ENCODE peak calls at places on chromosomes 7 and 10, in six cellular contexts. U, F, S, E, V and O are unnamed samples.

GRCh38 chr7:117673839-117674238 is 194.0 kb downstream of the CFTR start:
- DNase-seq in U (peak; percentile 3), F (peak; percentile 71), S (peak; percentile 60), E (peak; percentile 24), V (peak; percentile 77), O (peak; percentile 53)

GRCh38 chr10:62585211-62585758 is 211.1 kb downstream of the ZNF365 start:
- DNase-seq in U (no peak), F (no peak), S (no peak), E (no peak), V (no peak), O (no peak)

GRCh38 chr10:84360634-84361365 is 32.4 kb downstream of the CCSER2 start:
- DNase-seq in U (no peak), F (no peak), S (no peak), E (no peak), V (no peak), O (peak; percentile 52)

GRCh38 chr7:44162179-44162578 is 21.0 kb upstream of the MYL7 start:
- DNase-seq in U (no peak), F (no peak), S (no peak), E (no peak), V (no peak), O (no peak)

GRCh38 chr7:77989981-77990566 is 191.5 kb downstream of the PHTF2 start:
- DNase-seq in U (peak; percentile 23), F (peak; percentile 20), S (peak; percentile 62), E (no peak), V (no peak), O (no peak)

GRCh38 chr10:25174461-25175230 is at the start of gene GPR158:
- DNase-seq in U (no peak), F (peak; percentile 46), S (peak; percentile 93), E (peak; percentile 70), V (peak; percentile 25), O (peak; percentile 82)

GRCh38 chr10:122128357-122128756 is 139.4 kb downstream of the TACC2 start:
- DNase-seq in U (no peak), F (no peak), S (no peak), E (no peak), V (no peak), O (peak; percentile 91)

GRCh38 chr10:102869290-102870198 is at the start of gene AS3MT:
- DNase-seq in U (no peak), F (peak; percentile 23), S (peak; percentile 79), E (no peak), V (no peak), O (peak; percentile 53)

GRCh38 chr7:7696458-7697119 is 21.8 kb downstream of the RPA3 start:
- DNase-seq in U (no peak), F (peak; percentile 58), S (peak; percentile 12), E (peak; percentile 65), V (no peak), O (peak; percentile 65)

GRCh38 chr10:103859161-103860141 is 4.1 kb upstream of the SH3PXD2A start:
- DNase-seq in U (peak; percentile 72), F (peak; percentile 75), S (peak; percentile 75), E (peak; percentile 50), V (peak; percentile 71), O (peak; percentile 71)

GRCh38 chr7:66859794-66860645 is 61.0 kb upstream of the TMEM248 start:
- DNase-seq in U (no peak), F (no peak), S (no peak), E (no peak), V (peak; percentile 92), O (peak; percentile 22)

GRCh38 chr7:66867198-66867790 is 53.7 kb upstream of the TMEM248 start:
- DNase-seq in U (no peak), F (peak; percentile 18), S (no peak), E (no peak), V (no peak), O (no peak)

GRCh38 chr7:66869660-66870450 is 51.2 kb upstream of the TMEM248 start:
- DNase-seq in U (no peak), F (no peak), S (no peak), E (no peak), V (no peak), O (no peak)

GRCh38 chr7:66860767-66861166 is 60.3 kb upstream of the TMEM248 start:
- DNase-seq in U (no peak), F (no peak), S (no peak), E (no peak), V (no peak), O (no peak)

DNA sequence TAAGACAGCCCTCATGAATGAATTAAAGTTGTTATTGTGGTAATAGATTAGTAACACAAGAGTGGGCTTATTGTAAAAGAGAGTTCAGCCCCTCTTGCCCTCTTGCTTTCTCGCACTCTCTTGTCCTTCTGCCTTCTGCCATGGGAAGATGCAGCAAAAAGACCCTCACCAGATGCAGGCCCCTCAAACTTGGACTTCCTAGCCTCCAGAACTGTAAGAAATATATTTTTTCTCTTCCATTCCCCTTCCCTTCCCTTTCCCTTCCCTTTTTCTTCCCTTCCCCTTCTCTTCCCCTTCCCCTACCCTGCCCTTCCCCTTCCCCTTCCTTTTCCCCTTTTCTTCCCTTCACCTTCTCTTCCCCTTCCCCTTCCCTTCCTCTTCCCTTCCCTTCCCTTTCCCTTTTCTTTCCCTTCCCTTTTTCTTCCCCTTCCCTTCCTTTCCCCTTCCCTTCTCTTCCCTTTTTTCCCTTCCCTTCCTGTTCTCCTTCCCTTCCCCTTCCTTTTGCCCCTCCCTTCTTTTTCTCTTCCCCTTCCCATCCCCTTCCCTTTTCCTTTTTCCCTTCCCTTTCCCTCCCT is 55.6 kb upstream of the TMEM248 start:
- DNase-seq in U (no peak), F (no peak), S (no peak), E (no peak), V (no peak), O (no peak)
- H3K9me2 ChIP-seq in U (no peaks in the 10 kb centered on the region), F (no peaks in the 10 kb centered on the region), S (no peaks in the 10 kb centered on the region), E (no peaks in the 10 kb centered on the region), V (no peaks in the 10 kb centered on the region), O (no peaks in the 10 kb centered on the region)

GRCh38 chr7:128098629-128099028 is 67.4 kb upstream of the LRRC4 start:
- DNase-seq in U (no peak), F (no peak), S (no peak), E (no peak), V (no peak), O (no peak)

GRCh38 chr7:128099204-128099671 is 68.0 kb upstream of the LRRC4 start:
- DNase-seq in U (no peak), F (peak; percentile 29), S (no peak), E (no peak), V (no peak), O (peak; percentile 71)

GRCh38 chr7:128102490-128103291 is 71.5 kb upstream of the LRRC4 start:
- DNase-seq in U (no peak), F (no peak), S (no peak), E (no peak), V (no peak), O (no peak)

GRCh38 chr7:128100949-128101713 is 69.9 kb upstream of the LRRC4 start:
- DNase-seq in U (no peak), F (no peak), S (no peak), E (no peak), V (no peak), O (no peak)

GRCh38 chr7:128100225-128100948 is 69.2 kb upstream of the LRRC4 start:
- DNase-seq in U (no peak), F (no peak), S (no peak), E (no peak), V (no peak), O (peak; percentile 50)
- H2AFZ ChIP-seq in U (no peak overlapping the region), F (no peak overlapping the region), S (no peak overlapping the region), E (no peak overlapping the region), V (no peak overlapping the region), O (no peak overlapping the region)

DNA sequence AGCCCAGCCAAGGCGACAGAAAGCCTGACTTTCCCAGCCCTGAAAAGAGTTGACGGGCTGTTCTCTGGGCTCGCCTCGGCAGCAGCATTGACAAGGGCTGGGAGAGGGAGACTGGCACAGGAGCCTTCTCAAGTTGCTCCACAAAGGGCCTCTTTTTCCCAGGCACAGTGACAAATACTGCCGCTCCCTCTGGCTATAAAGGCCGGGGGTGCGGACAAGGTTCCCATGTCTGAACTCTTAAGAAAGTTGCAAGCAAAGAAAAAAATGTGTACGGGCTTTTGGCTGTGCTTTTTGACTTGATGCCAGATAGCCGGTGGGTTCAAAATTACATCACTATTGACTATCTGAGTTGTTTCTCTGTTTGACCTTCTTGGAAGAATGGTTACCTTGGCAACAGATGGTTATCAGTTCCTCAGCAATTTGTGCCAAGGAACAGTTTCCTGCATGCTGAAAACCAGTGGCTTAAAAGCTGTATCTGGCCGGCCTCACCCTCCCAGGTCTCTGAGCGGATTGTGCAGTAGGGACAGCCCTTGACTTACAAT is 115.9 kb upstream of the EEPD1 start:
- DNase-seq in U (no peak), F (peak; percentile 99), S (peak; percentile 83), E (no peak), V (no peak), O (peak; percentile 75)
- H3K27ac ChIP-seq in U (no peak overlapping the region), F (peak overlapping the region; percentile 100), S (peak overlapping the region; percentile 78), E (no peak overlapping the region), V (no peak overlapping the region), O (no peak overlapping the region)

GRCh38 chr7:131897016-131897789 is 340.8 kb upstream of the PODXL start:
- DNase-seq in U (no peak), F (peak; percentile 62), S (no peak), E (peak; percentile 12), V (no peak), O (peak; percentile 87)

GRCh38 chr7:131896189-131896855 is 339.9 kb upstream of the PODXL start:
- DNase-seq in U (no peak), F (no peak), S (no peak), E (no peak), V (no peak), O (no peak)

GRCh38 chr7:131899271-131900030 is 343.0 kb upstream of the PODXL start:
- DNase-seq in U (no peak), F (no peak), S (no peak), E (no peak), V (no peak), O (peak; percentile 29)

GRCh38 chr7:131897790-131898165 is 341.4 kb upstream of the PODXL start:
- DNase-seq in U (no peak), F (no peak), S (no peak), E (no peak), V (no peak), O (no peak)

DNA sequence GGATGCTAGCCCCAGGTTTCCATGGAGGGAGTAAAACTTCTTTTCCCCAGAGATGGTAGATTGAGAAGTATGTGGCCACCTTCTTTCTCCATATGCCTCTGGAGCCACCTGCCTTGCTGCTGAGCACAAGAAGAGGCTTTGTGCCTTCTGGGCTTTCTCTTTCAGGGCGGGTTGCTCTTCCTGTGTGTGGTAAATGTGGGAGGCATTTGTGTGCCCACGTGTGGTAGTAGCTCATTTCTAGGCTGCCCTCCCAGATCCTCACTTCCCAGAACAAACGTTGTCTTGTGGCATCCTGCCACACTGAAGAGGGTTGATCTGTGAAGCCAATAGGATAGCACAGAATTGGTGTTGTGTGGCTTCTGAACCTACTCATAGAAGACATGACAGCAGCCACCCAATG is 342.0 kb upstream of the PODXL start:
- DNase-seq in U (no peak), F (peak; percentile 15), S (no peak), E (no peak), V (no peak), O (peak; percentile 66)
- H3K9me2 ChIP-seq in U (no peaks in the 10 kb centered on the region), F (no peaks in the 10 kb centered on the region), S (no peaks in the 10 kb centered on the region), E (no peaks in the 10 kb centered on the region), V (no peaks in the 10 kb centered on the region), O (no peaks in the 10 kb centered on the region)

DNA sequence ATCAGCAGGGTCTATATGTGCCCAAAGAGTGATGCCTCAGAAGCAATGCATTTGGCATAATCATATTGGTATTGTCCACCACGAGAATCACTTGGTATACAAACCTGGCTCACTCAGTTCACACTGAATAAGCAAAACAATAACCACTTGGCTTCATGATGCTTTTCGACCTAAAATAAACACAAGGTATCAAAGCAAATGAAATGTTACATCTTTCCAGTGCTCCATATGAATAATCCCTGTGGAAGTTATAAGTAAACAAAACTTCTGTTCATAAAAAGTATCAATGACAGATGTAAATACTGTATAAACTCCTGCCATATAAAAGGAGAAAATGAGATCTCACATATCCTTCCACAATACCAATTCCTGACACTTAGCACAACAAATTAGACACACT is 29.8 kb upstream of the EBLN1 start:
- DNase-seq in U (no peak), F (peak; percentile 82), S (no peak), E (no peak), V (no peak), O (no peak)
- H2AFZ ChIP-seq in U (no peak overlapping the region), F (no peak overlapping the region), S (no peak overlapping the region), E (peak overlapping the region; percentile 97), V (no peak overlapping the region), O (peak overlapping the region; percentile 83)